ENCODE peak calls at places on chromosomes 4 and X, in four cellular contexts. T is stimulated activated CD8-positive, alpha-beta memory T cell treated with anti-CD3 and anti-CD28 coated beads, Interleukin-4, amount 100 ng/mL, for 48 hours; H is activated CD4-positive, alpha-beta T cell treated with anti-CD3 and anti-CD28 coated beads, Interleukin-2, amount 50 U/mL, for 1 hour; Q is activated naive CD8-positive, alpha-beta T cell treated with anti-CD3 and anti-CD28 coated beads, Interleukin-2, amount 50 U/mL, for 24 hours. R is an unnamed sample.

GRCh38 chr4:4575284-4576211 is 33.7 kb upstream of the STX18 start:
- DNase-seq in T (peak; percentile 74), Q (peak; percentile 67), H (peak; percentile 52), R (no peak)

GRCh38 chr4:139875456-139875855 is 209.8 kb downstream of the MGST2 start:
- DNase-seq in T (no peak), Q (no peak), H (no peak), R (no peak)

GRCh38 chr4:71187399-71188196 is 151.2 kb upstream of the SLC4A4 start:
- DNase-seq in Q (peak; percentile 22), H (peak; percentile 1), T (peak; percentile 40), R (peak; percentile 56)

GRCh38 chr4:163071308-163071707 is 95.4 kb downstream of the NAF1 start:
- DNase-seq in H (no peak), Q (no peak), T (no peak), R (no peak)

GRCh38 chrX:72080150-72080549 is 51.6 kb downstream of the RTL5 start:
- DNase-seq in H (no peak), T (no peak), Q (no peak), R (no peak)

GRCh38 chrX:53045002-53045401 is 3.6 kb upstream of the GPR173 start:
- DNase-seq in Q (no peak), T (no peak), H (no peak), R (no peak)

GRCh38 chrX:22575161-22575845 is 302.6 kb downstream of the CBLL2 start:
- DNase-seq in H (no peak), T (no peak), Q (no peak), R (no peak)

GRCh38 chrX:120677017-120677652 is 47.3 kb upstream of the C1GALT1C1 start:
- DNase-seq in Q (no peak), T (no peak), H (no peak), R (no peak)

GRCh38 chr4:8096690-8097061 is 61.9 kb downstream of the ABLIM2 start:
- DNase-seq in H (no peak), T (no peak), Q (no peak), R (no peak)

GRCh38 chr4:76659103-76659490 is 224.1 kb downstream of the SHROOM3 start:
- DNase-seq in T (no peak), Q (no peak), H (no peak), R (no peak)

GRCh38 chr4:16117164-16117563 is 33.3 kb upstream of the PROM1 start:
- DNase-seq in Q (no peak), H (no peak), T (no peak), R (no peak)

GRCh38 chrX:106069048-106069447 is 30.5 kb upstream of the SERPINA7 start:
- DNase-seq in Q (no peak), T (no peak), H (no peak), R (no peak)

GRCh38 chrX:30141966-30142365 is 73.4 kb upstream of the MAGEB2 start:
- DNase-seq in T (no peak), Q (no peak), H (no peak), R (no peak)

GRCh38 chr4:36174570-36174969 is 69.7 kb downstream of the ARAP2 start:
- DNase-seq in H (no peak), T (no peak), Q (no peak), R (no peak)

GRCh38 chrX:2962346-2962745 is 33.2 kb upstream of the ARSD start:
- DNase-seq in T (no peak), H (no peak), Q (no peak), R (no peak)

GRCh38 chr4:61447918-61448317 is 247.8 kb downstream of the ADGRL3 start:
- DNase-seq in Q (no peak), T (no peak), H (no peak), R (no peak)

GRCh38 chr4:37988670-37989069 is 28.5 kb downstream of the PTTG2 start:
- DNase-seq in T (no peak), Q (no peak), H (no peak), R (no peak)

GRCh38 chrX:150405576-150405975 is 42.5 kb downstream of the MAMLD1 start:
- DNase-seq in T (no peak), H (no peak), Q (no peak), R (no peak)

GRCh38 chr4:4762909-4763814 is 96.3 kb upstream of the MSX1 start:
- DNase-seq in T (peak; percentile 57), H (no peak), Q (peak; percentile 46), R (peak; percentile 21)

GRCh38 chr4:110633358-110634319 is 10.8 kb upstream of the PITX2 start:
- DNase-seq in T (no peak), H (no peak), Q (no peak), R (no peak)

GRCh38 chr4:41318839-41319530 is 62.3 kb downstream of the UCHL1 start:
- DNase-seq in Q (no peak), H (no peak), T (no peak), R (no peak)